ENCODE peak calls at places on chromosomes 13 and 19, in seven cellular contexts. One of them, this sample, is unnamed.

GRCh38 chr13:31968473-31968872 is 63.1 kb upstream of the FRY start:
- DNase-seq in AG09319: no peak
- DNase-seq in ascending aorta: no peak
- DNase-seq in activated naive CD4-positive, alpha-beta T cell treated with anti-CD3 and anti-CD28 coated beads for 36 hours: no peak
- DNase-seq in OCI-LY7: no peak
- DNase-seq in C1 segment of cervical spinal cord: no peak
- DNase-seq in fibroblast of lung: no peak
- DNase-seq in this sample: peak

GRCh38 chr13:86464193-86464592 is 665.0 kb upstream of the SLITRK6 start:
- DNase-seq in AG09319: no peak
- DNase-seq in ascending aorta: no peak
- DNase-seq in activated naive CD4-positive, alpha-beta T cell treated with anti-CD3 and anti-CD28 coated beads for 36 hours: no peak
- DNase-seq in OCI-LY7: no peak
- DNase-seq in C1 segment of cervical spinal cord: no peak
- DNase-seq in fibroblast of lung: peak
- DNase-seq in this sample: no peak

GRCh38 chr19:53898680-53899341 is 10.3 kb upstream of the CACNG7 start:
- DNase-seq in AG09319: no peak
- DNase-seq in ascending aorta: no peak
- DNase-seq in activated naive CD4-positive, alpha-beta T cell treated with anti-CD3 and anti-CD28 coated beads for 36 hours: no peak
- DNase-seq in OCI-LY7: no peak
- DNase-seq in C1 segment of cervical spinal cord: no peak
- DNase-seq in fibroblast of lung: no peak
- DNase-seq in this sample: no peak

GRCh38 chr13:78100481-78100880 is 181.8 kb upstream of the EDNRB start:
- DNase-seq in AG09319: no peak
- DNase-seq in ascending aorta: no peak
- DNase-seq in activated naive CD4-positive, alpha-beta T cell treated with anti-CD3 and anti-CD28 coated beads for 36 hours: no peak
- DNase-seq in OCI-LY7: no peak
- DNase-seq in C1 segment of cervical spinal cord: no peak
- DNase-seq in fibroblast of lung: no peak
- DNase-seq in this sample: no peak

GRCh38 chr13:63433546-63434150 is 2018.0 kb upstream of the PCDH20 start:
- DNase-seq in AG09319: no peak
- DNase-seq in ascending aorta: no peak
- DNase-seq in activated naive CD4-positive, alpha-beta T cell treated with anti-CD3 and anti-CD28 coated beads for 36 hours: no peak
- DNase-seq in OCI-LY7: no peak
- DNase-seq in C1 segment of cervical spinal cord: no peak
- DNase-seq in fibroblast of lung: peak
- DNase-seq in this sample: no peak

GRCh38 chr13:83281666-83282065 is 600.6 kb downstream of the SLITRK1 start:
- DNase-seq in AG09319: no peak
- DNase-seq in ascending aorta: no peak
- DNase-seq in activated naive CD4-positive, alpha-beta T cell treated with anti-CD3 and anti-CD28 coated beads for 36 hours: no peak
- DNase-seq in OCI-LY7: no peak
- DNase-seq in C1 segment of cervical spinal cord: no peak
- DNase-seq in fibroblast of lung: peak
- DNase-seq in this sample: no peak

GRCh38 chr19:4362871-4363545 is 19.6 kb downstream of the MPND start:
- DNase-seq in AG09319: no peak
- DNase-seq in ascending aorta: no peak
- DNase-seq in activated naive CD4-positive, alpha-beta T cell treated with anti-CD3 and anti-CD28 coated beads for 36 hours: no peak
- DNase-seq in OCI-LY7: peak
- DNase-seq in C1 segment of cervical spinal cord: no peak
- DNase-seq in fibroblast of lung: no peak
- DNase-seq in this sample: no peak

GRCh38 chr19:54607782-54608150 is 14.3 kb downstream of the LILRA1 start:
- DNase-seq in AG09319: no peak
- DNase-seq in ascending aorta: no peak
- DNase-seq in activated naive CD4-positive, alpha-beta T cell treated with anti-CD3 and anti-CD28 coated beads for 36 hours: no peak
- DNase-seq in OCI-LY7: no peak
- DNase-seq in C1 segment of cervical spinal cord: no peak
- DNase-seq in fibroblast of lung: no peak
- DNase-seq in this sample: no peak

GRCh38 chr13:37058801-37059135 is 720 bp downstream of the SUPT20H start:
- DNase-seq in AG09319: no peak
- DNase-seq in ascending aorta: no peak
- DNase-seq in activated naive CD4-positive, alpha-beta T cell treated with anti-CD3 and anti-CD28 coated beads for 36 hours: peak
- DNase-seq in OCI-LY7: peak
- DNase-seq in C1 segment of cervical spinal cord: no peak
- DNase-seq in fibroblast of lung: no peak
- DNase-seq in this sample: no peak

GRCh38 chr19:55179570-55180484 is at the start of gene SYT5:
- DNase-seq in AG09319: no peak
- DNase-seq in ascending aorta: no peak
- DNase-seq in activated naive CD4-positive, alpha-beta T cell treated with anti-CD3 and anti-CD28 coated beads for 36 hours: peak
- DNase-seq in OCI-LY7: peak
- DNase-seq in C1 segment of cervical spinal cord: no peak
- DNase-seq in fibroblast of lung: no peak
- DNase-seq in this sample: peak

GRCh38 chr13:28475916-28476725 is 18.8 kb downstream of the FLT1 start:
- DNase-seq in AG09319: peak
- DNase-seq in ascending aorta: no peak
- DNase-seq in activated naive CD4-positive, alpha-beta T cell treated with anti-CD3 and anti-CD28 coated beads for 36 hours: no peak
- DNase-seq in OCI-LY7: no peak
- DNase-seq in C1 segment of cervical spinal cord: no peak
- DNase-seq in fibroblast of lung: peak
- DNase-seq in this sample: no peak

GRCh38 chr19:2811221-2811722 is 8.4 kb upstream of the ZNF554 start:
- DNase-seq in AG09319: no peak
- DNase-seq in ascending aorta: no peak
- DNase-seq in activated naive CD4-positive, alpha-beta T cell treated with anti-CD3 and anti-CD28 coated beads for 36 hours: no peak
- DNase-seq in OCI-LY7: no peak
- DNase-seq in C1 segment of cervical spinal cord: no peak
- DNase-seq in fibroblast of lung: no peak
- DNase-seq in this sample: no peak

GRCh38 chr19:18742324-18742723 is 48.8 kb downstream of the COMP start:
- DNase-seq in AG09319: no peak
- DNase-seq in ascending aorta: no peak
- DNase-seq in activated naive CD4-positive, alpha-beta T cell treated with anti-CD3 and anti-CD28 coated beads for 36 hours: no peak
- DNase-seq in OCI-LY7: no peak
- DNase-seq in C1 segment of cervical spinal cord: no peak
- DNase-seq in fibroblast of lung: no peak
- DNase-seq in this sample: no peak

GRCh38 chr19:18477042-18477760 is 39.3 kb upstream of the ISYNA1 start:
- DNase-seq in AG09319: no peak
- DNase-seq in ascending aorta: no peak
- DNase-seq in activated naive CD4-positive, alpha-beta T cell treated with anti-CD3 and anti-CD28 coated beads for 36 hours: no peak
- DNase-seq in OCI-LY7: no peak
- DNase-seq in C1 segment of cervical spinal cord: no peak
- DNase-seq in fibroblast of lung: no peak
- DNase-seq in this sample: peak

GRCh38 chr13:28320884-28321574 is 173.9 kb downstream of the FLT1 start:
- DNase-seq in AG09319: no peak
- DNase-seq in ascending aorta: no peak
- DNase-seq in activated naive CD4-positive, alpha-beta T cell treated with anti-CD3 and anti-CD28 coated beads for 36 hours: no peak
- DNase-seq in OCI-LY7: no peak
- DNase-seq in C1 segment of cervical spinal cord: no peak
- DNase-seq in fibroblast of lung: peak
- DNase-seq in this sample: no peak

GRCh38 chr13:37109080-37109678 is 3.7 kb upstream of the CSNK1A1L start:
- DNase-seq in AG09319: no peak
- DNase-seq in ascending aorta: no peak
- DNase-seq in activated naive CD4-positive, alpha-beta T cell treated with anti-CD3 and anti-CD28 coated beads for 36 hours: no peak
- DNase-seq in OCI-LY7: peak
- DNase-seq in C1 segment of cervical spinal cord: no peak
- DNase-seq in fibroblast of lung: peak
- DNase-seq in this sample: peak

GRCh38 chr19:12365094-12365371 is 450 bp downstream of the ZNF442 start:
- DNase-seq in AG09319: no peak
- DNase-seq in ascending aorta: no peak
- DNase-seq in activated naive CD4-positive, alpha-beta T cell treated with anti-CD3 and anti-CD28 coated beads for 36 hours: no peak
- DNase-seq in OCI-LY7: no peak
- DNase-seq in C1 segment of cervical spinal cord: no peak
- DNase-seq in fibroblast of lung: peak
- DNase-seq in this sample: no peak

GRCh38 chr19:51145926-51146493 is 3.9 kb downstream of the SIGLEC7 start:
- DNase-seq in AG09319: no peak
- DNase-seq in ascending aorta: no peak
- DNase-seq in activated naive CD4-positive, alpha-beta T cell treated with anti-CD3 and anti-CD28 coated beads for 36 hours: no peak
- DNase-seq in OCI-LY7: no peak
- DNase-seq in C1 segment of cervical spinal cord: no peak
- DNase-seq in fibroblast of lung: no peak
- DNase-seq in this sample: no peak